ENCODE peak calls at places on chromosomes 5 and 9, in five cellular contexts. H, K, Q, X and E are unnamed samples.

GRCh38 chr9:5629312-5630037 is 568 bp downstream of the RIC1 start:
- DNase-seq in H (peak; percentile 86), K (no peak), Q (peak; percentile 52), X (peak; percentile 75), E (peak; percentile 85)

GRCh38 chr9:135885100-135885853 is 22.1 kb downstream of the CAMSAP1 start:
- DNase-seq in H (peak; percentile 57), K (no peak), Q (no peak), X (no peak), E (peak; percentile 94)

GRCh38 chr5:116002116-116002906 is 30.0 kb upstream of the ARL14EPL start:
- DNase-seq in H (no peak), K (no peak), Q (no peak), X (no peak), E (no peak)

GRCh38 chr9:133943036-133943780 is 48.9 kb downstream of the VAV2 start:
- DNase-seq in H (no peak), K (no peak), Q (no peak), X (no peak), E (peak; percentile 66)

GRCh38 chr9:37960631-37961030 is 56.7 kb upstream of the SLC25A51 start:
- DNase-seq in H (no peak), K (no peak), Q (no peak), X (no peak), E (peak; percentile 44)

GRCh38 chr5:158120760-158121159 is 261.8 kb upstream of the CLINT1 start:
- DNase-seq in H (no peak), K (no peak), Q (no peak), X (no peak), E (peak; percentile 56)

GRCh38 chr9:37100317-37100716 is 20.1 kb upstream of the ZCCHC7 start:
- DNase-seq in H (no peak), K (no peak), Q (no peak), X (no peak), E (no peak)

GRCh38 chr9:76756273-76756650 is 8.0 kb upstream of the PCA3 start:
- DNase-seq in H (no peak), K (no peak), Q (peak; percentile 13), X (no peak), E (no peak)

GRCh38 chr9:96884443-96884842 is 30.1 kb upstream of the ZNF782 start:
- DNase-seq in H (no peak), K (peak; percentile 45), Q (no peak), X (no peak), E (peak; percentile 73)

GRCh38 chr5:159525117-159525516 is 194.8 kb upstream of the IL12B start:
- DNase-seq in H (no peak), K (no peak), Q (no peak), X (no peak), E (no peak)

GRCh38 chr5:96691503-96692303 is 29.5 kb downstream of the CAST start:
- DNase-seq in H (no peak), K (no peak), Q (no peak), X (no peak), E (no peak)

GRCh38 chr5:204966-205670 is 12.8 kb downstream of the CCDC127 start:
- DNase-seq in H (no peak), K (no peak), Q (no peak), X (no peak), E (peak; percentile 60)

GRCh38 chr5:74556631-74557595 is 83.6 kb downstream of the ENC1 start:
- DNase-seq in H (no peak), K (no peak), Q (no peak), X (no peak), E (no peak)

GRCh38 chr9:85172001-85172978 is 502.8 kb downstream of the NTRK2 start:
- DNase-seq in H (no peak), K (no peak), Q (no peak), X (no peak), E (no peak)

GRCh38 chr9:20990867-20991266 is 40.6 kb downstream of the HACD4 start:
- DNase-seq in H (no peak), K (no peak), Q (no peak), X (no peak), E (no peak)

GRCh38 chr5:94908889-94909480 is 290.5 kb downstream of the SLF1 start:
- DNase-seq in H (no peak), K (no peak), Q (no peak), X (peak; percentile 37), E (no peak)

GRCh38 chr5:10731910-10732309 is 29.1 kb downstream of the DAP start:
- DNase-seq in H (no peak), K (no peak), Q (no peak), X (no peak), E (no peak)

GRCh38 chr5:136021016-136021405 is 7.8 kb upstream of the TGFBI start:
- DNase-seq in H (no peak), K (no peak), Q (no peak), X (no peak), E (peak; percentile 71)

GRCh38 chr5:27962201-27962600 is 923.8 kb upstream of the CDH9 start:
- DNase-seq in H (no peak), K (no peak), Q (no peak), X (no peak), E (no peak)

GRCh38 chr5:128111818-128112448 is 28.4 kb downstream of the SLC12A2 start:
- DNase-seq in H (no peak), K (no peak), Q (no peak), X (no peak), E (peak; percentile 90)

DNA sequence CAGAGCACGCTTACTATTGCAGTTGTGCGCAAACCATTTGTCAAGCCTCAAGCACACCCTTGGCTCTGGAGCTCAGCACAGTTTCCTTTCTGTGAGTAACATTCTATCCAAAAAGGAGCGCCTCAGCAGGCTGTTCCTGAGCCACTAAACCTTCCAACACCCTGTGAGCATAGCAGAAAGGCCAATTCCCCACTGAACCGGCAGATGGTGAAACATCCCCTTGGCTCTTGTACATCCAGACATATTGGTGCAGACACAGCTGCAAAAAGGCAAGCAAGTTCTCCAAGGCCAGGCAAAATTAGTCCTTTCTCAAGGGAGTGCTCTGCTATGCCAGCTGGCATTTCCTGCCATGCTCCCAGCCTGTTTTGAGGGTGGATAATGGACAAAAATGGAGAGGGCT is 44.1 kb upstream of the CEMIP2 start:
- DNase-seq in H (no peak), K (no peak), Q (no peak), X (peak; percentile 22), E (no peak)
- TF ChIP-seq CTCF in H (no peak), K (no peak), Q (no peak), X (peak; percentile 25), E (peak; percentile 52)

GRCh38 chr5:134550271-134551214 is 25.1 kb downstream of the JADE2 start:
- DNase-seq in H (no peak), K (no peak), Q (peak; percentile 86), X (no peak), E (peak; percentile 52)
- H3K4me1 ChIP-seq in H (peaks cover 66% of the 10 kb centered on the region), K (peaks cover 70% of the 10 kb centered on the region), Q (peaks cover 88% of the 10 kb centered on the region), X (peaks cover 89% of the 10 kb centered on the region), E (peaks cover 84% of the 10 kb centered on the region)

DNA sequence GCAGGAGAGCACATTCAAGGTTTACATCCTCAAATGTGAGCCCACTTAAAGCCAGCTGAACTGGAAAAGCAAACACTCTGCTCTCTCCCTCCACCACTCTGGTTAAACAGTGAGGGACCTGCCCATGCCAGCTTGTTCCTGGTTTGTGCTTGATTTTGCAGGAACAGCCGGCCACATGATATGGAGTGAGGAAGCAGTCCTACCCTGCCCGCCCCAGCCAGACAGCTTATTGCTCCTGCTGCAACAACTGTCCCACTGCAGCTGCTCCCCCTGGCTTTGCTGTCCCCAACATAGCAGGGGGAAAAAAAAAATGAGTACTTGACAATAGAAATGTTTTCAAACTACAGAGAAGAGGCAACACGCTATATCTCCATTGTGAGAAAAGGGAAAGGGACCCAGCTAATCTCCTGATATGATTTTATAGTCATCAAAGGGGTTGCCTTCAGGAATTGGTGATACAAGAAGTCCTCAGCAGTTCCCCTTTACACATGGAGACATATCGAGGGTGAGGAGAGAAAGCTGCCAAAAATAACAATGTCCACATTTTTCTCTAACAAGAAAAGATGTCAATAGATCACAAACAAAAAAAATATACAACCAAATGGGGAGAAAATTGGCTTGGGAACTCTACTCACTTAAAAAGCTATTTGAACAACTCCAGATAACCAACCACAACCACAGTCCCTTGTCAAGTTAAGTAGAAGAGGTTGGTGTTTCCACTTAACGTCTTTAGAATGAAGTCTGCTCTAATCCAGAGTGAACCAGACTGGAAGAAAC is 4.6 kb downstream of the MYO10 start:
- DNase-seq in H (no peak), K (no peak), Q (peak; percentile 88), X (no peak), E (peak; percentile 0)
- TF ChIP-seq CTCF in H (no peak), K (no peak), Q (peak; percentile 47), X (no peak), E (no peak)

GRCh38 chr5:177312649-177313181 is 1.0 kb upstream of the MXD3 start:
- DNase-seq in H (no peak), K (no peak), Q (no peak), X (peak; percentile 92), E (peak; percentile 54)

GRCh38 chr5:177310332-177310731 is 1.4 kb downstream of the MXD3 start:
- DNase-seq in H (no peak), K (no peak), Q (no peak), X (no peak), E (peak; percentile 77)

GRCh38 chr5:177311361-177311722 is 356 bp downstream of the MXD3 start:
- DNase-seq in H (no peak), K (no peak), Q (peak; percentile 30), X (peak; percentile 33), E (peak; percentile 90)

GRCh38 chr5:177310757-177311173 is 933 bp downstream of the MXD3 start:
- DNase-seq in H (no peak), K (no peak), Q (no peak), X (peak; percentile 89), E (peak; percentile 83)

DNA sequence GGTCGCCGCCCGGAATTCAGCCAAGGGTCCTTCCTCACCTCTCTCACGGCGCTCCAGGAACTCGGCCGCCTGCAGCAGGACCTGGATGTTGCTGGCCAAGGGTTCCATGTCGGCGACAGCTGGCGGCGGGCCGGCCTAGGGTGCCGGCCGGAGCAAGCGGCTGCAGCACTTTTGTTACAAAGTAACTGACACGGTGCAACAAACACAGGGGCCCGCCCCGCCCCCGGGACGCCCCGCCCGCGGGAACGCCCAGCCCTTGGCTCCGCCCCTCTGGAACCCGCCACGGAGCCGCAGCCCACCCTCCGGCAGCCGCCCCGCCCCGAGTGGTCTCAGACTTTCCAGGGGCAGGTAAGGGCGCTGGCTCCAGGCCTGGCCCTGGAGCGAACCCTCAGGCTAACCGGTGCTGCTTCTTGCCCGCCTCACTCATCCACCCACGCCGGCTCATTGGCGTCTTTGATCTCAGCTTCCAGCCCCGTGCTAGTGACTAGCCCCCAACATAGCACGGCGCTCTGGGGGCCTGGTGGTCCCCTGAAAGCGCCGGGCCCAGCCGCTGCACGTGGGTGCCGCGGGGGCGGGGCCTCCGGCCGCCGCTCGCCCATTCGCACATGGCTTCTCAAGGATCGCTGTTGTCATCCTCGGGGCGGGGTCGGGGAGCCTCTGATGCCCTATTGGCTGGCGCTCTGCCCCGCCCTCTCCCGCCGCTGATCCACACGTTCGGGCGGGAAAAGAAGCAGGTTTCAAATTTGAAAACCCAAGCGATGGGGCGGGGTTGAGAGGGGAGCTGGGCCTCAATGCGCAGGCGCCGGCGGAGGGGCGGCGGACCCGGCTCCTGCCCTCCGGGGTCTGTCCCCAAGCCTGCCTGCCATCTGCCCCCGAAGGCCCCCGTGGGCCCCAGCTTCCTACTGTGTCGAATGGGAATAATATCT is at the start of gene MXD3:
- DNase-seq in H (peak; percentile 98), K (no peak), Q (peak; percentile 99), X (peak; percentile 99), E (peak; percentile 100)
- H3K4me1 ChIP-seq in H (peaks cover 39% of the 10 kb centered on the region), K (peaks cover 12% of the 10 kb centered on the region), Q (peaks cover 20% of the 10 kb centered on the region), X (peaks cover 51% of the 10 kb centered on the region), E (peaks cover 29% of the 10 kb centered on the region)

GRCh38 chr5:17232405-17232804 is 15.0 kb downstream of the BASP1 start:
- DNase-seq in H (no peak), K (no peak), Q (no peak), X (no peak), E (no peak)
- TF ChIP-seq CTCF in H (no peak), K (no peak), Q (no peak), X (no peak), E (no peak)